ENCODE peak calls at places on chromosomes 16 and 17, in seven cellular contexts. Q is amygdala; O is activated CD4-positive, alpha-beta T cell treated with anti-CD3 and anti-CD28 coated beads, Interleukin-2, amount 50 U/mL, for 1 hour; N is stromal cell of bone marrow; Y is CD8-positive, alpha-beta T cell; L is BJ; B is NCI-H2081. Z is an unnamed sample.

GRCh38 chr17:43039646-43040045 is 14.6 kb downstream of the RND2 start:
- DNase-seq in Q (no peak), O (no peak), N (no peak), Y (no peak), L (no peak), B (no peak), Z (no peak)

GRCh38 chr17:78179372-78179771 is 7.5 kb downstream of the TK1 start:
- DNase-seq in Q (no peak), O (no peak), N (no peak), Y (no peak), L (no peak), B (no peak), Z (no peak)

GRCh38 chr16:85563515-85564276 is 49.4 kb upstream of the GSE1 start:
- DNase-seq in Q (no peak), O (no peak), N (peak; percentile 41), Y (no peak), L (no peak), B (no peak), Z (no peak)

GRCh38 chr17:75032896-75033294 is 13.9 kb downstream of the ATP5PD start:
- DNase-seq in Q (no peak), O (no peak), N (no peak), Y (peak; percentile 34), L (no peak), B (no peak), Z (no peak)

GRCh38 chr17:3035256-3035967 is 28.0 kb downstream of the OR1D5 start:
- DNase-seq in Q (no peak), O (no peak), N (no peak), Y (no peak), L (no peak), B (no peak), Z (no peak)

GRCh38 chr16:51767564-51767963 is 616.5 kb upstream of the SALL1 start:
- DNase-seq in Q (no peak), O (no peak), N (no peak), Y (no peak), L (no peak), B (no peak), Z (no peak)

GRCh38 chr17:19398301-19399181 is 11.6 kb upstream of the MFAP4 start:
- DNase-seq in Q (no peak), O (no peak), N (peak; percentile 44), Y (no peak), L (no peak), B (peak; percentile 54), Z (no peak)

GRCh38 chr17:18217412-18218015 is 7.9 kb upstream of the LLGL1 start:
- DNase-seq in Q (no peak), O (peak; percentile 69), N (no peak), Y (peak; percentile 65), L (no peak), B (peak; percentile 39), Z (peak; percentile 64)

GRCh38 chr17:36920032-36921000 is 17.0 kb upstream of the LHX1 start:
- DNase-seq in Q (no peak), O (no peak), N (no peak), Y (no peak), L (no peak), B (no peak), Z (no peak)

GRCh38 chr17:45936610-45937009 is 42.3 kb downstream of the MAPT start:
- DNase-seq in Q (no peak), O (no peak), N (no peak), Y (no peak), L (no peak), B (peak; percentile 81), Z (no peak)

GRCh38 chr17:3828151-3828851 is 17.7 kb downstream of the NCBP3 start:
- DNase-seq in Q (no peak), O (no peak), N (no peak), Y (no peak), L (no peak), B (no peak), Z (no peak)